ENCODE peak calls at places on chromosomes 11 and 22, in nine cellular contexts. A, B, M, R, F, E, O, Z and T are unnamed samples.

GRCh38 chr11:129278586-129279319 is 86.6 kb upstream of the ARHGAP32 start:
- DNase-seq in E (no peak), Z (no peak), M (no peak), F (no peak), B (peak; percentile 29), A (no peak), R (peak; percentile 49), O (no peak), T (no peak)

GRCh38 chr11:394034-394857 is at the start of gene PKP3:
- DNase-seq in E (no peak), F (no peak), R (peak; percentile 91), A (peak; percentile 92), O (no peak), M (no peak), Z (peak; percentile 60), B (peak; percentile 41), T (peak; percentile 94)

GRCh38 chr11:87971354-87971753 is 203.9 kb downstream of the RAB38 start:
- DNase-seq in R (no peak), E (no peak), B (no peak), A (no peak), Z (no peak), F (no peak), M (no peak), O (no peak), T (no peak)

GRCh38 chr11:75465701-75466531 is 32.9 kb upstream of the KLHL35 start:
- DNase-seq in R (peak; percentile 43), B (no peak), M (no peak), O (no peak), E (no peak), A (no peak), F (no peak), Z (peak; percentile 52), T (no peak)

GRCh38 chr11:19953909-19954308 is 206.4 kb downstream of the DBX1 start:
- DNase-seq in R (no peak), A (no peak), E (no peak), Z (peak; percentile 91), B (no peak), O (no peak), M (no peak), F (no peak), T (no peak)

GRCh38 chr11:20011294-20011951 is 148.9 kb downstream of the DBX1 start:
- DNase-seq in E (no peak), B (no peak), M (no peak), F (no peak), R (no peak), O (no peak), Z (no peak), A (no peak), T (no peak)

GRCh38 chr11:127998421-127998820 is 588.9 kb downstream of the ETS1 start:
- DNase-seq in E (no peak), O (no peak), B (no peak), F (no peak), R (no peak), Z (peak; percentile 45), A (no peak), M (no peak), T (no peak)

GRCh38 chr11:76783901-76784813 is 1.0 kb downstream of the TSKU start:
- DNase-seq in R (no peak), B (peak; percentile 61), F (no peak), E (peak; percentile 68), A (peak; percentile 50), M (peak; percentile 81), Z (peak; percentile 84), O (no peak), T (peak; percentile 53)

GRCh38 chr11:121163658-121164308 is 62.7 kb downstream of the TECTA start:
- DNase-seq in Z (no peak), A (no peak), O (no peak), B (no peak), F (no peak), R (no peak), E (no peak), M (no peak), T (no peak)

GRCh38 chr11:43788394-43788793 is 92.2 kb upstream of the ALKBH3 start:
- DNase-seq in B (no peak), A (peak; percentile 4), E (no peak), R (no peak), O (no peak), M (no peak), F (no peak), Z (no peak), T (peak; percentile 57)

GRCh38 chr11:2983908-2984307 is 8.2 kb downstream of the NAP1L4 start:
- DNase-seq in B (no peak), A (no peak), Z (no peak), F (no peak), M (no peak), R (no peak), E (no peak), O (no peak), T (no peak)

GRCh38 chr11:2977113-2977512 is 15.0 kb downstream of the NAP1L4 start:
- DNase-seq in M (no peak), F (no peak), O (no peak), R (no peak), E (no peak), B (no peak), Z (no peak), A (no peak), T (no peak)

GRCh38 chr11:2980168-2980840 is 11.8 kb downstream of the NAP1L4 start:
- DNase-seq in B (no peak), O (no peak), E (no peak), R (no peak), M (no peak), A (no peak), F (no peak), Z (no peak), T (no peak)

GRCh38 chr11:2981130-2981529 is 11.0 kb downstream of the NAP1L4 start:
- DNase-seq in E (no peak), B (no peak), A (no peak), Z (no peak), R (no peak), O (no peak), M (no peak), F (no peak), T (no peak)

GRCh38 chr11:2982214-2982613 is 9.9 kb downstream of the NAP1L4 start:
- DNase-seq in R (no peak), B (no peak), M (no peak), A (no peak), E (no peak), O (no peak), Z (no peak), F (no peak), T (no peak)
- H3K4me3 ChIP-seq in R (no peak overlapping the region), B (no peak overlapping the region), M (no peak overlapping the region), A (no peak overlapping the region), E (no peak overlapping the region), O (peak overlapping the region; percentile 27), Z (no peak overlapping the region), F (no peak overlapping the region), T (no peak overlapping the region)

GRCh38 chr22:50208939-50209892 is 8.4 kb downstream of the SELENOO start:
- DNase-seq in F (no peak), Z (no peak), B (no peak), A (no peak), O (no peak), E (no peak), M (no peak), R (peak; percentile 44), T (no peak)
- H3K36me3 ChIP-seq in F (peaks cover 95% of the 10 kb centered on the region), Z (peaks cover 45% of the 10 kb centered on the region), B (peaks cover 83% of the 10 kb centered on the region), A (peaks cover 5% of the 10 kb centered on the region), O (peaks cover 44% of the 10 kb centered on the region), E (peaks cover 78% of the 10 kb centered on the region), M (peaks cover 19% of the 10 kb centered on the region), R (peaks cover 96% of the 10 kb centered on the region), T (peaks cover 5% of the 10 kb centered on the region)

DNA sequence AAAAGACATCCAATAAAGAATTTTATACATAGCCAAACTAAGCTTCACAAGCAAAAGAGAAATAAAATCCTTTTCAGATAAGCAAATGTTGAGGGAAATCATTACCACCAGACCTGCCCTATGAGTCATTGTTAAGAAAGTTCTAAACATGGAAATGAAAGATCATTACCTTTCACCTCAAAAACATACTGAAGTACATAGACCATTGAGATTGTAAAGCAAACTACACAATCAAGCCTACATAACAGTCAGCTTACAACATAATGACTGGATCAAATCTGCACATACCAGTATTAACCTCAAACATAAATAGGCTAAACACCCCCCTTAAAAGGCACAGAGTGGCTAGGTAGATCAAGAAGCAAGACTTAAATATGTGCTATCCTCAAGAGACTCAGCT is 501.0 kb upstream of the LUZP2 start:
- DNase-seq in E (no peak), M (no peak), O (no peak), F (no peak), A (no peak), Z (peak; percentile 96), B (no peak), R (no peak), T (no peak)
- H3K27ac ChIP-seq in E (no peak overlapping the region), M (no peak overlapping the region), O (no peak overlapping the region), F (no peak overlapping the region), A (no peak overlapping the region), Z (no peak overlapping the region), B (no peak overlapping the region), R (no peak overlapping the region), T (peak overlapping the region; percentile 43)

GRCh38 chr22:43187171-43188099 is 501 bp upstream of the TTLL12 start:
- DNase-seq in R (peak; percentile 98), B (peak; percentile 98), F (peak; percentile 76), E (peak; percentile 96), A (peak; percentile 91), O (peak; percentile 92), Z (peak; percentile 92), M (peak; percentile 97), T (peak; percentile 98)
- H3K4me3 ChIP-seq in R (peak overlapping the region; percentile 58), B (peak overlapping the region; percentile 60), F (peak overlapping the region; percentile 77), E (peak overlapping the region; percentile 81), A (peak overlapping the region; percentile 42), O (peak overlapping the region; percentile 79), Z (peak overlapping the region; percentile 47), M (peak overlapping the region; percentile 80), T (peak overlapping the region; percentile 31)

DNA sequence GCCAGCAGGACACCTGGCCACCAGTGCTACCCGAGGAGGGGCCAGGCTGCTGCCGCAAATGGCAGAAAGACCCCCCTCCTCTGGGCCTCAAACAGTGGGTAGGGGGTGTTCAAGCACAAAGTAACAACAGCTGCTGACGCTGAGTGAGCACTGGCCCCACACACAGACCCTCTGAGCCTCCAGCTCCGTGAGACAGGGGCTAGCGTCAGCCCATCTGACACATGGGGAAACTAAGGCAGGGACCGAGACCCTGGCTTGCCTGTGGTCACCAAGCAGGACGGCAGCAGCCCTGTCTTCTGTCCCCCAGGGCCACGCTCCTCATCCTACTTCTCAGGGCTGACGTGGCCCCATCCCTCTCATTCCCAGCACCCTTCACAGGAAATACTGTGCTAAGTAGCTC is 36.5 kb downstream of the NUP50 start:
- DNase-seq in M (peak; percentile 37), Z (no peak), R (peak; percentile 31), F (no peak), E (no peak), O (no peak), A (no peak), B (no peak), T (no peak)
- H3K36me3 ChIP-seq in M (no peaks in the 10 kb centered on the region), Z (peaks cover 65% of the 10 kb centered on the region), R (peaks cover 92% of the 10 kb centered on the region), F (peaks cover 99% of the 10 kb centered on the region), E (peaks cover 64% of the 10 kb centered on the region), O (peaks cover 20% of the 10 kb centered on the region), A (no peaks in the 10 kb centered on the region), B (peaks cover 52% of the 10 kb centered on the region), T (peaks cover 9% of the 10 kb centered on the region)

DNA sequence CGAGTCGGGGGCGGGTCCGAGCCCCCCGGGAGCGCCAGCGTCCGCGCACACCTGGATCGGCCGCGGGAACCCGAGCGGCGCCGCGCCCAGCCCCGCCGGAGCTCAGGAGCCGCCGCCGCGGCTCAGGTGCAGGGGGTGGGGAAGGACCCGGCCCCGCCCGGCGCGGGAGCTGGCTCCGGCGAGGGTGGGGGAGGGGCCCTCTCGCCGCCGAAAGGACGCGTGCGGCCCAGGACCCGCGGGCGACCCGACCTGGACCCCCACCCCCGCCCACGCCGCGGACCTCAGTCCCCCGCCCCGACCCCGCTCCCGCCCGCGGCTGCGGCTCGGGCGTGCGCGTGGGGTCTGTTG is at the start of gene SHANK2:
- DNase-seq in M (no peak), F (no peak), R (peak; percentile 62), A (peak; percentile 34), O (no peak), Z (no peak), B (no peak), E (no peak), T (peak; percentile 64)
- H3K27ac ChIP-seq in M (no peak within 1 kb of the TSS), F (peak within 1 kb of the TSS; percentile 67), R (peak within 1 kb of the TSS; percentile 84), A (peak within 1 kb of the TSS; percentile 87), O (no peak within 1 kb of the TSS), Z (peak within 1 kb of the TSS; percentile 72), B (no peak within 1 kb of the TSS), E (no peak within 1 kb of the TSS), T (peak within 1 kb of the TSS; percentile 43)